ENCODE peak calls at places on chromosome 2, in four cellular contexts. One of them, this sample, is unnamed. For H3K9me2 and H3K27me3, the result is how much of the 10 kb centered on the place peaks cover.

GRCh38 chr2:101677657-101678056 is 19.9 kb upstream of the MAP4K4 start:
- DNase-seq in PC-3: no peak
- DNase-seq in HCT116: no peak
- DNase-seq in SK-N-SH: no peak
- DNase-seq in this sample: no peak

GRCh38 chr2:160394153-160394552 is 99.5 kb downstream of the RBMS1 start:
- DNase-seq in HCT116: no peak
- DNase-seq in PC-3: no peak
- DNase-seq in SK-N-SH: no peak
- DNase-seq in this sample: no peak

GRCh38 chr2:127081826-127082633 is 24.9 kb downstream of the BIN1 start:
- DNase-seq in SK-N-SH: no peak
- DNase-seq in HCT116: no peak
- DNase-seq in PC-3: no peak
- DNase-seq in this sample: no peak

GRCh38 chr2:32863326-32863725 is 83.4 kb upstream of the LTBP1 start:
- DNase-seq in HCT116: no peak
- DNase-seq in PC-3: no peak
- DNase-seq in SK-N-SH: no peak
- DNase-seq in this sample: no peak

GRCh38 chr2:75324141-75324540 is 124.8 kb upstream of the TACR1 start:
- DNase-seq in HCT116: peak
- DNase-seq in PC-3: no peak
- DNase-seq in SK-N-SH: no peak
- DNase-seq in this sample: no peak

GRCh38 chr2:149768320-149768799 is 180.8 kb upstream of the MMADHC start:
- DNase-seq in PC-3: peak
- DNase-seq in SK-N-SH: no peak
- DNase-seq in HCT116: no peak
- DNase-seq in this sample: no peak

GRCh38 chr2:10256525-10257031 is 46.1 kb upstream of the HPCAL1 start:
- DNase-seq in HCT116: no peak
- DNase-seq in SK-N-SH: no peak
- DNase-seq in PC-3: no peak
- DNase-seq in this sample: no peak

GRCh38 chr2:3005859-3006258 is 371.8 kb downstream of the EIPR1 start:
- DNase-seq in SK-N-SH: no peak
- DNase-seq in PC-3: no peak
- DNase-seq in HCT116: no peak
- DNase-seq in this sample: no peak

GRCh38 chr2:188050716-188051115 is 241.0 kb upstream of the GULP1 start:
- DNase-seq in PC-3: no peak
- DNase-seq in SK-N-SH: no peak
- DNase-seq in HCT116: no peak
- DNase-seq in this sample: no peak

GRCh38 chr2:115303-115702 is 69.0 kb upstream of the FAM110C start:
- DNase-seq in SK-N-SH: no peak
- DNase-seq in PC-3: peak
- DNase-seq in HCT116: peak
- DNase-seq in this sample: no peak

DNA sequence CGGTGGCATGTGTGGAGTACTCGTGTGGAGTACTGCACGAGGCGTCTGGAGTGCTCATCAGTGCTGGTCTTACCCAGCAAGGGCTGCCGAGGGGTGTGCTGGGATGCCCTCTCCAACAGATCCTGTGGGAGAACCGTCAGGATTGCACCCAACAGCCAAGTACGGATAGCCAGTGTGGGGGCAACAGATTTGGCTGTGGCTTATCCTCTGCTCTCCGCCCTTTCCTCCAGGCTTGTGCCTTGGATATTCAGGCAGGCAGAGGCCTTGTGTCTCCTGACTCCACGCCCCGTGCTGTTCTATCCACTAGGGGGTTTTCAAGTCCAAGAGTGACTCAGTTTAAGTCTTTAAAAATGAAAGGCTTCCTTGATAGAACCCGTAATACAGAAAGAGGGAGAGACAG is 321.0 kb upstream of the HS6ST1 start:
- DNase-seq in PC-3: no peak
- DNase-seq in SK-N-SH: no peak
- DNase-seq in HCT116: no peak
- DNase-seq in this sample: no peak
- H3K9me2 ChIP-seq in PC-3: under half
- H3K9me2 ChIP-seq in SK-N-SH: under half
- H3K9me2 ChIP-seq in HCT116: under half
- H3K9me2 ChIP-seq in this sample: under half

GRCh38 chr2:68663371-68664156 is 20.2 kb downstream of the PROKR1 start:
- DNase-seq in SK-N-SH: no peak
- DNase-seq in PC-3: no peak
- DNase-seq in HCT116: no peak
- DNase-seq in this sample: no peak

GRCh38 chr2:68662466-68662865 is 19.1 kb downstream of the PROKR1 start:
- DNase-seq in HCT116: no peak
- DNase-seq in PC-3: no peak
- DNase-seq in SK-N-SH: no peak
- DNase-seq in this sample: no peak

GRCh38 chr2:68660658-68661057 is 17.3 kb downstream of the PROKR1 start:
- DNase-seq in HCT116: no peak
- DNase-seq in SK-N-SH: no peak
- DNase-seq in PC-3: no peak
- DNase-seq in this sample: no peak
- H3K27me3 ChIP-seq in HCT116: under half
- H3K27me3 ChIP-seq in SK-N-SH: under half
- H3K27me3 ChIP-seq in PC-3: under half
- H3K27me3 ChIP-seq in this sample: under half

GRCh38 chr2:7987992-7988391 is 693.9 kb upstream of the ID2 start:
- DNase-seq in HCT116: no peak
- DNase-seq in SK-N-SH: no peak
- DNase-seq in PC-3: no peak
- DNase-seq in this sample: no peak
- H3K9me2 ChIP-seq in HCT116: under half
- H3K9me2 ChIP-seq in SK-N-SH: under half
- H3K9me2 ChIP-seq in PC-3: under half
- H3K9me2 ChIP-seq in this sample: under half

GRCh38 chr2:17539596-17539992 is 902 bp upstream of the VSNL1 start:
- DNase-seq in PC-3: no peak
- DNase-seq in HCT116: peak
- DNase-seq in SK-N-SH: peak
- DNase-seq in this sample: no peak

GRCh38 chr2:17541514-17541950 is 1.0 kb downstream of the VSNL1 start:
- DNase-seq in HCT116: no peak
- DNase-seq in SK-N-SH: no peak
- DNase-seq in PC-3: no peak
- DNase-seq in this sample: no peak

GRCh38 chr2:17540813-17541513 is 467 bp downstream of the VSNL1 start:
- DNase-seq in HCT116: no peak
- DNase-seq in SK-N-SH: peak
- DNase-seq in PC-3: no peak
- DNase-seq in this sample: no peak

GRCh38 chr2:17538844-17539554 is 1.5 kb upstream of the VSNL1 start:
- DNase-seq in PC-3: no peak
- DNase-seq in HCT116: peak
- DNase-seq in SK-N-SH: peak
- DNase-seq in this sample: peak

GRCh38 chr2:17539993-17540812 is at the start of gene VSNL1:
- DNase-seq in SK-N-SH: peak
- DNase-seq in HCT116: peak
- DNase-seq in PC-3: no peak
- DNase-seq in this sample: peak
- H3K27me3 ChIP-seq in SK-N-SH: under half
- H3K27me3 ChIP-seq in HCT116: under half
- H3K27me3 ChIP-seq in PC-3: half or more
- H3K27me3 ChIP-seq in this sample: under half

DNA sequence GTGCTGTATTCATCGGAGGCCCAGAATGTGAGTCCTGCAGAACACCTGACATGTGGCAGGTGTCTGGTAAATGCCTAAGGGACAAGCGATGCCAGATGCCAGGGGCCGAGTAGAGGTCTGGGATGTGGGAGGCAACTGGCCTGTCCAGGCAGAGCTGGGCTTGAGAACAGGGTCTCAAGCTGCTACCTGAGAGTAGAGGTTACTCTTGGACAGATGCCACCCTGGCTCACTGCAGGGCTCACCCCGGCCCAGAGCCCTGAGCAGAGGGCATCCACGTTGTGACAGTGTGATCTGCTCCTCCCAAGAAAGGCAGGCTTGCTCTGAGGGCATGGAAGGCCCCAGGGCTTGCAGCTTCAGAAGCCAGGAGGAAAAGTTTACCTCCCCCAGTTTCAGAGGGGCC is 692.0 kb upstream of the ID2 start:
- DNase-seq in PC-3: no peak
- DNase-seq in HCT116: no peak
- DNase-seq in SK-N-SH: no peak
- DNase-seq in this sample: no peak
- H3K9me2 ChIP-seq in PC-3: under half
- H3K9me2 ChIP-seq in HCT116: under half
- H3K9me2 ChIP-seq in SK-N-SH: under half
- H3K9me2 ChIP-seq in this sample: under half

DNA sequence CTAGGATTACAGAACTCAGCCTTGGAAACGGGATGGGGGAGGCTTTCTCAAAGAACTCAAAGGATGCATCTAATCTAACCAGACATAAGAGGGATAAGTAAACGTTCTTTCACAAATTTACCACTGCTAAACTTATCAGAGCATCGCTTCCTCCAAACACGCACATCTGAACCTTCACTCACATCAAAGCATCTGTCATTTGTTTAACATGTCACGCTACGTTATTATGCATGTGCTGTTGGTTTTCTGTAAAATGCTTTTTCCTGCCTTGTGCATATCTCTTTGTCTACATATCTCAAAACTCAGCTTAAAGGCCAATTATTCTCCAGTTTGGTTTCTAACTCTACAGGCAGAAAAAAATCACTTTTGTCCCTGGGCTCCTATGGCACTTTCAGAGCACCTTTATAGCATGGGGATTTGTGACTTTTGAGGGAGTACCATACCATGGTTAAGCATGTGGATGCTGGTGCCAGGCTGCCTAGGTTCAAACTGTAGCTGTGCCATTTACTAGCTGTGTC is 106.8 kb upstream of the FSHR start:
- DNase-seq in HCT116: no peak
- DNase-seq in SK-N-SH: no peak
- DNase-seq in PC-3: no peak
- DNase-seq in this sample: no peak
- H3K27me3 ChIP-seq in HCT116: under half
- H3K27me3 ChIP-seq in SK-N-SH: under half
- H3K27me3 ChIP-seq in PC-3: under half
- H3K27me3 ChIP-seq in this sample: under half

GRCh38 chr2:128638311-128638710 is 319.6 kb upstream of the HS6ST1 start:
- DNase-seq in HCT116: no peak
- DNase-seq in PC-3: no peak
- DNase-seq in SK-N-SH: no peak
- DNase-seq in this sample: no peak
- H3K9me2 ChIP-seq in HCT116: under half
- H3K9me2 ChIP-seq in PC-3: under half
- H3K9me2 ChIP-seq in SK-N-SH: under half
- H3K9me2 ChIP-seq in this sample: under half

GRCh38 chr2:70898363-70899240 is 37.1 kb upstream of the ATP6V1B1 start:
- DNase-seq in PC-3: no peak
- DNase-seq in HCT116: no peak
- DNase-seq in SK-N-SH: no peak
- DNase-seq in this sample: no peak
- H3K27me3 ChIP-seq in PC-3: under half
- H3K27me3 ChIP-seq in HCT116: under half
- H3K27me3 ChIP-seq in SK-N-SH: under half
- H3K27me3 ChIP-seq in this sample: half or more